ENCODE peak calls at places on chromosomes 4 and X, in eight cellular contexts. R is tibial nerve, O is thyroid gland, A is omental fat pad, S is ovary, F is D721Med, Q is WTC11, L is astrocyte of the spinal cord. B is an unnamed sample.

GRCh38 chr4:8128096-8128856 is 30.3 kb downstream of the ABLIM2 start:
- DNase-seq in Q (no peak), O (no peak), F (no peak), A (no peak), L (no peak), S (no peak), R (no peak), B (no peak)

GRCh38 chr4:37434469-37434868 is 189.9 kb downstream of the NWD2 start:
- DNase-seq in A (no peak), Q (no peak), R (no peak), O (no peak), S (no peak), L (no peak), F (no peak), B (no peak)

GRCh38 chr4:189445613-189446012 is 495.1 kb upstream of the FRG1 start:
- DNase-seq in F (no peak), O (no peak), Q (no peak), S (no peak), R (no peak), L (no peak), A (no peak), B (no peak)

GRCh38 chrX:27236681-27237080 is 226.5 kb downstream of the PPP4R3C start:
- DNase-seq in R (no peak), A (no peak), L (no peak), Q (no peak), O (no peak), F (no peak), S (no peak), B (no peak)

GRCh38 chr4:112520598-112521122 is 4.7 kb upstream of the NEUROG2 start:
- DNase-seq in O (no peak), Q (no peak), F (no peak), S (no peak), A (no peak), L (no peak), R (no peak), B (no peak)

GRCh38 chrX:16743604-16744325 is 24.4 kb downstream of the SYAP1 start:
- DNase-seq in A (no peak), L (peak), Q (no peak), R (no peak), S (no peak), F (no peak), O (no peak), B (no peak)

GRCh38 chr4:90474484-90474883 is 347.3 kb downstream of the CCSER1 start:
- DNase-seq in A (no peak), L (no peak), O (no peak), F (no peak), S (no peak), R (no peak), Q (no peak), B (no peak)

GRCh38 chrX:151902813-151903591 is 9.7 kb upstream of the MAGEA4 start:
- DNase-seq in A (no peak), S (no peak), F (no peak), R (peak), Q (no peak), O (no peak), L (peak), B (peak)

GRCh38 chr4:91243132-91243531 is 1060.6 kb upstream of the GRID2 start:
- DNase-seq in A (no peak), S (no peak), F (no peak), Q (no peak), O (peak), L (peak), R (no peak), B (peak)

GRCh38 chr4:33171873-33172550 is 2451.8 kb downstream of the PCDH7 start:
- DNase-seq in S (no peak), Q (no peak), O (no peak), L (no peak), A (no peak), F (no peak), R (no peak), B (no peak)

GRCh38 chr4:185599844-185600243 is 64.5 kb upstream of the PDLIM3 start:
- DNase-seq in A (no peak), Q (no peak), O (no peak), F (no peak), R (no peak), S (no peak), L (no peak), B (no peak)

GRCh38 chr4:117949621-117950020 is 84.7 kb upstream of the NDST3 start:
- DNase-seq in S (no peak), A (no peak), L (no peak), R (no peak), F (no peak), Q (no peak), O (no peak), B (no peak)

GRCh38 chr4:126790633-126791032 is 842.1 kb upstream of the INTU start:
- DNase-seq in A (no peak), L (no peak), S (no peak), Q (no peak), F (no peak), R (no peak), O (no peak), B (no peak)

GRCh38 chr4:38400946-38401345 is 263.1 kb upstream of the KLF3 start:
- DNase-seq in R (no peak), A (no peak), Q (no peak), F (no peak), O (peak), L (no peak), S (no peak), B (peak)

GRCh38 chrX:12971282-12972003 is 3.5 kb upstream of the TMSB4X start:
- DNase-seq in A (no peak), L (no peak), S (peak), Q (no peak), R (no peak), F (no peak), O (no peak), B (no peak)

GRCh38 chr4:98260047-98260578 is 1.1 kb upstream of the RAP1GDS1 start:
- DNase-seq in F (no peak), R (no peak), Q (peak), L (no peak), S (peak), A (no peak), O (peak), B (no peak)

GRCh38 chrX:35380808-35381700 is 417.1 kb upstream of the MAGEB16 start:
- DNase-seq in Q (no peak), F (no peak), A (no peak), R (no peak), L (peak), O (peak), S (no peak), B (peak)

GRCh38 chr4:144178414-144178813 is 37.9 kb upstream of the GYPA start:
- DNase-seq in F (no peak), S (no peak), Q (no peak), R (no peak), L (no peak), A (no peak), O (no peak), B (no peak)

GRCh38 chr4:43471950-43472349 is 579.4 kb downstream of the GRXCR1 start:
- DNase-seq in O (no peak), R (no peak), A (no peak), L (no peak), Q (no peak), F (no peak), S (no peak), B (no peak)

GRCh38 chr4:142474398-142475087 is 371.6 kb downstream of the INPP4B start:
- DNase-seq in R (no peak), O (peak), A (no peak), F (no peak), L (no peak), Q (no peak), S (no peak), B (peak)

GRCh38 chr4:39544580-39545315 is 17.5 kb upstream of the UGDH start:
- DNase-seq in F (no peak), R (no peak), Q (no peak), L (peak), O (no peak), S (no peak), A (no peak), B (no peak)

GRCh38 chrX:67545772-67546495 is 2.1 kb downstream of the AR start:
- DNase-seq in O (peak), A (no peak), L (peak), F (no peak), S (peak), Q (peak), R (no peak), B (no peak)

GRCh38 chr4:152679414-152680281 is at the start of gene TMEM154:
- DNase-seq in A (no peak), L (peak), Q (peak), R (peak), S (peak), O (peak), F (peak), B (peak)

GRCh38 chr4:67151376-67152343 is 393.6 kb downstream of the CENPC start:
- DNase-seq in F (no peak), L (no peak), A (no peak), R (no peak), O (no peak), S (peak), Q (no peak), B (no peak)

GRCh38 chrX:137568741-137569469 is 3.0 kb downstream of the ZIC3 start:
- DNase-seq in S (no peak), L (peak), R (no peak), A (no peak), Q (no peak), O (no peak), F (no peak), B (no peak)

GRCh38 chrX:12770440-12770839 is 20.8 kb upstream of the PRPS2 start:
- DNase-seq in O (no peak), F (no peak), R (no peak), L (peak), Q (no peak), S (no peak), A (no peak), B (no peak)

GRCh38 chrX:63656871-63657580 is 128.0 kb downstream of the ARHGEF9 start:
- DNase-seq in R (no peak), F (no peak), S (no peak), Q (no peak), O (no peak), A (no peak), L (peak), B (no peak)

GRCh38 chr4:163871078-163871477 is 376.6 kb downstream of the TMA16 start:
- DNase-seq in F (no peak), A (no peak), R (no peak), L (no peak), Q (no peak), S (no peak), O (no peak), B (no peak)

GRCh38 chrX:53244610-53245009 is 19.6 kb upstream of the KDM5C start:
- DNase-seq in F (no peak), O (no peak), S (no peak), L (no peak), Q (no peak), R (no peak), A (no peak), B (no peak)
- TF ChIP-seq CTCF in F (no peak), O (no peak), S (no peak), L (peak), Q (no peak), R (no peak), A (no peak), B (peak)

GRCh38 chrX:9917861-9918260 is 49.3 kb upstream of the CLDN34 start:
- DNase-seq in Q (no peak), S (no peak), L (no peak), O (no peak), A (no peak), R (no peak), F (no peak), B (no peak)

GRCh38 chrX:9909254-9909653 is 57.9 kb upstream of the CLDN34 start:
- DNase-seq in S (no peak), O (no peak), A (no peak), F (no peak), Q (no peak), R (no peak), L (no peak), B (no peak)

GRCh38 chrX:9912341-9912740 is 54.8 kb upstream of the CLDN34 start:
- DNase-seq in A (no peak), R (no peak), F (no peak), O (no peak), Q (peak), L (peak), S (no peak), B (no peak)

GRCh38 chrX:9911479-9911878 is 55.7 kb upstream of the CLDN34 start:
- DNase-seq in S (no peak), Q (no peak), F (no peak), L (peak), O (no peak), A (no peak), R (no peak), B (no peak)

DNA sequence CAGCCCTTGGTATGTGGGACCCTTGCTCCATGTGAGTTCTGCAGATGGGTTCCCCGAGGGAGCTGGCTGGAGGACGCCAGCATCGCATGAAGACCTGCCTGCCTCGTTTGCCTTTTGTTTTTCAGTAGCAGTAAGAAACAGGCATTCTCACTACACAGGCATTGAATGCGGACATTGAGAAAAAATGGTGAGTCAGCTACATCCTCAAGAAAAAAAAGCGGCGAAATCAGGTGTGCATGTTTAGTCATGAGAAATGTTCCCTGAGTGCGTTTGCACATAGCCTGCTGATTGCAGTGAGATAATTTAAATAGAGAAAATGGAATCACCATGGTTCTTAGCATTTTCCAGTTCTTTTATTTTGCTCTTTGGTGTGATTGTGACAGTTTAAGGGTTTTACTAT is 54.1 kb upstream of the CLDN34 start:
- DNase-seq in F (no peak), O (no peak), L (peak), S (no peak), R (no peak), A (no peak), Q (no peak), B (no peak)
- TF ChIP-seq CTCF in F (no peak), O (no peak), L (no peak), S (no peak), R (no peak), A (no peak), Q (no peak), B (no peak)

GRCh38 chrX:20995829-20996228 is 378.4 kb upstream of the CNKSR2 start:
- DNase-seq in Q (no peak), A (no peak), S (no peak), L (no peak), O (no peak), R (no peak), F (no peak), B (no peak)
- TF ChIP-seq CTCF in Q (no peak), A (no peak), S (no peak), L (no peak), O (no peak), R (no peak), F (no peak), B (no peak)

DNA sequence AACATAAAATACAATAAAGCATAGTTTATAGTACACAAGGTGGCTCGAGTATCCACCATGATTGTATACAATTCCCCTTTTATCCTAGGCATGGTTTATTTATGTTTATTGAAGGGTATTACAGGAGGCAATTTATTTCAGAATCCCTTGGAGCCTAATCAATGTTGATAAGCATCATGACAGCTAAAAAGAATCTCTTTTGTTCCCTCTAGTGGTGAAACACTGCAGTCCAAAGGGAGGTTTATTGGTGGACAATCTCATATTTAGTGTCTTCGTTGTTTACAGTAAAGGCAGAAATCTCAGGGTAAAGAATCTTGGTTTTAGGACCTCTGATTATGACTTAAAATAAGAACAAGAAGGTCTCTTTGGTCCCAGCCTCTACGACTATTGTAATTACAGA is 1712.5 kb downstream of the C4orf33 start:
- DNase-seq in F (no peak), O (no peak), S (no peak), Q (no peak), A (no peak), L (peak), R (no peak), B (no peak)
- TF ChIP-seq CTCF in F (peak), O (no peak), S (no peak), Q (no peak), A (no peak), L (peak), R (no peak), B (peak)

B was measured in epithelial cell of proximal tubule.